ENCODE peak calls at places on chromosomes 12 and 14, in four cellular contexts. W is neuronal stem cell, U is stomach, E is psoas muscle. M is an unnamed sample.

GRCh38 chr12:77578471-77579262 is 252.0 kb upstream of the NAV3 start:
- DNase-seq in W (no peak), U (no peak), E (no peak), M (no peak)

GRCh38 chr12:124385219-124385969 is 90.5 kb downstream of the RFLNA start:
- DNase-seq in W (no peak), U (no peak), E (no peak), M (no peak)

GRCh38 chr12:70692681-70693288 is 55.6 kb upstream of the PTPRB start:
- DNase-seq in W (no peak), U (no peak), E (no peak), M (no peak)

GRCh38 chr12:122366685-122367475 is 55.6 kb downstream of the CLIP1 start:
- DNase-seq in W (peak; percentile 14), U (no peak), E (peak; percentile 82), M (peak; percentile 79)

GRCh38 chr12:98253207-98253606 is 262.2 kb upstream of the TMPO start:
- DNase-seq in W (no peak), U (no peak), E (no peak), M (no peak)

GRCh38 chr12:131674373-131674772 is 36.5 kb upstream of the SFSWAP start:
- DNase-seq in W (no peak), U (no peak), E (no peak), M (no peak)

GRCh38 chr12:47846294-47846996 is 26.7 kb upstream of the HDAC7 start:
- DNase-seq in W (no peak), U (no peak), E (no peak), M (no peak)

GRCh38 chr14:105866841-105867321 is 340.5 kb downstream of the TMEM121 start:
- DNase-seq in W (no peak), U (peak; percentile 15), E (no peak), M (peak; percentile 2)

GRCh38 chr12:53973093-53974042 is at the start of gene HOXC11:
- DNase-seq in W (no peak), U (no peak), E (peak; percentile 73), M (no peak)

GRCh38 chr12:116540617-116541152 is 18.5 kb upstream of the MAP1LC3B2 start:
- DNase-seq in W (no peak), U (no peak), E (no peak), M (no peak)

GRCh38 chr12:31219521-31219920 is 106.4 kb downstream of the SINHCAF start:
- DNase-seq in W (no peak), U (no peak), E (no peak), M (no peak)

GRCh38 chr14:33949051-33950037 is 1.5 kb downstream of the EGLN3 start:
- DNase-seq in W (no peak), U (no peak), E (no peak), M (no peak)

GRCh38 chr14:57293851-57294837 is 25.4 kb downstream of the AP5M1 start:
- DNase-seq in W (no peak), U (no peak), E (no peak), M (no peak)

GRCh38 chr12:124231980-124232653 is 62.8 kb upstream of the RFLNA start:
- DNase-seq in W (no peak), U (peak; percentile 83), E (peak; percentile 66), M (no peak)

DNA sequence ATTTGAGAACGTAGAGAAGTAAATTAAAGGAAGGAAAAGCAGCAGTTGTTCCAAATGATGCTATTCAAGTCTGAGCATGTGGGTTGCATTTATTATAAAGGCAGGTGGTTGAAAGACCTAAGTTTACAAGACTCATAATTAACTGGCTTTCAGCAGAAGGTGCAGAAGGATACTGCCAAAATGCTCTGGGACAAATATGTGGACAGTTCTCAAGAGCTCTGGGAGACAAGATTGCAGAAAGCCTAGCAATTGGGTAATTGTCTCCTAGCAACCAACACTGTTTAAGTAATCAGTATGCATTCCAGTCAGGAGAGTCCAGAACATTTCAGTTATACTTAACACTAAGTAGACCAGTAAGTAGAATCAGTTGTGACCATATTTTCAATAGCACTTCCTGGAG is 131.5 kb downstream of the GPR135 start:
- DNase-seq in W (no peak), U (no peak), E (no peak), M (no peak)
- H3K4me1 ChIP-seq in W (peaks cover 20% of the 10 kb centered on the region), U (peaks cover 48% of the 10 kb centered on the region), E (peaks cover 42% of the 10 kb centered on the region), M (peaks cover 9% of the 10 kb centered on the region)

GRCh38 chr12:64218597-64218996 is 3.5 kb downstream of the KICS2 start:
- DNase-seq in W (no peak), U (no peak), E (no peak), M (no peak)
- H3K4me3 ChIP-seq in W (no peak overlapping the region), U (no peak overlapping the region), E (no peak overlapping the region), M (no peak overlapping the region)

DNA sequence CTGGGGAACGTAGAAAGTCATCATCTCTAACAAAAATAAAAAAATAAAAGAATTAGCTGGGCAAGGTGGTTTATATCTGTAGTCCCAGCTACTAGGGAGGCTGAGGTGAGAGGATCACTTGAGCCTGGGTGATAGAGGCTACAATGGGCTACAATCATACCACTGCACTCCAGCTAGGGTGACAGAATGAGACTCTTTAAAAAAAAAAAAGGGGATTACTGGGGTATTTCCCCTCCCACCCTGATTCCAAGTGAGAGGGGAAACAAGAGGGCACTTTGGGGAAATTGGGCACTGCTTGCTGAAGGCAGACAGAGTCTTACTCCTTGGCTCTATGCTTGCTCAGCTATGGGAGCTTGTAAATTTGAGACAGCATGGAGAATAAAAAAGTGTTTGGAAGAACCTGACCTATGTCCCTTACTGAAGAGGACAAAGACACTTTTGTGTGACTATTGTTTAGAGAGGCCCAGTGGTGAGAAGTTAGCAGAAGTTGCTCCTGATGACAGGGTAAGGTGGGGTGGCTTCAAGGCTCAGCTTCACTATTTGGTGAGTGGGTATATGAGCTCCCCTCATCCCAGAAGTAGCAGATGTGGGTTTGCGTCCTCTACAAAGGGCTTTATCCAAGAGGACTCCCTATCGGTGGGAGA is 44.0 kb downstream of the KLRG1 start:
- DNase-seq in W (no peak), U (no peak), E (no peak), M (no peak)
- H3K4me1 ChIP-seq in W (peaks cover 4% of the 10 kb centered on the region), U (no peaks in the 10 kb centered on the region), E (no peaks in the 10 kb centered on the region), M (no peaks in the 10 kb centered on the region)

GRCh38 chr14:99267871-99268775 is 3.9 kb downstream of the BCL11B start:
- DNase-seq in W (no peak), U (no peak), E (no peak), M (no peak)
- H3K4me3 ChIP-seq in W (no peak overlapping the region), U (peak overlapping the region; percentile 9), E (no peak overlapping the region), M (no peak overlapping the region)

GRCh38 chr14:26621807-26622560 is 24.2 kb upstream of the NOVA1 start:
- DNase-seq in W (peak; percentile 37), U (no peak), E (no peak), M (no peak)

GRCh38 chr14:26621366-26621765 is 23.5 kb upstream of the NOVA1 start:
- DNase-seq in W (no peak), U (no peak), E (no peak), M (no peak)

GRCh38 chr14:26622611-26623010 is 24.8 kb upstream of the NOVA1 start:
- DNase-seq in W (no peak), U (no peak), E (no peak), M (no peak)
- H3K4me1 ChIP-seq in W (peaks cover 4% of the 10 kb centered on the region), U (no peaks in the 10 kb centered on the region), E (no peaks in the 10 kb centered on the region), M (no peaks in the 10 kb centered on the region)

DNA sequence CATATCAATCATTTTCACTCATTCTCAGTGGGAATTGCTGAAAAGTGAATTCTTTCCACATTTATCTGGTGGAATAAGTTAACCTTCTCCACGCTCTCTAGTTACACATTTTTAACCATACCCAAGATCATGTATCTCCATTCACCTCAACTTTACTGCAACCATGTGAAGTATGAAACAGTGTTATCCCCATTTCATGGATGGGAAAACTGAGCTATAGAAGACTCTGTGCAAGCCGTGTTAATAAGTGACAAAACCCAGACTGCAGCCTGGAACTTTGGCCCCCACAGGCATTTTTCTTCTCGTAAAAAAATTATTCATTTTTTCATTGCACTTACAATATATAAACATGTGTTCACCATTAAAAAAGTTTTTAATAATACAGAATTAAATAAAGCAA is 82.4 kb upstream of the CCND2 start:
- DNase-seq in W (no peak), U (no peak), E (no peak), M (no peak)
- H3K4me3 ChIP-seq in W (no peak overlapping the region), U (no peak overlapping the region), E (no peak overlapping the region), M (no peak overlapping the region)

DNA sequence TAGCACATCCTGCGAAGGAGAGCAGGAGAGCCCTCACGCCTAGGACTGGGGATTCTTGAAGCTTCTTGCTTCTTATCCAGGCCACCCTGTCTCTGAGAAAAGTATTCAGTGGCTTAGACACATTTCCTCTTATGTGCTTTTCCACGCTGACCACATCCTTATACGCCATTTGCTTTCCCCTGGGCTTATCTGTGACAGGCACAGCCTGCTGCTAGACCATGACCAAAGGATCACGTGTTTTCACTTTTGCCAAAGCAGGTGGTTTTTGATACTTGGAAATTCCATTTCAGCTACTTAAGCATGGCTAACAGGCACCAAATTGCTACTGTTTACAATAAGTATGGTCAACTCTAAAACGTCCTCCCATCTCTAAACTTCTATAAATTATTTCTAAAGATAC is 587.5 kb downstream of the AACS start:
- DNase-seq in W (no peak), U (no peak), E (no peak), M (no peak)
- H3K4me1 ChIP-seq in W (peaks cover 1% of the 10 kb centered on the region), U (no peaks in the 10 kb centered on the region), E (no peaks in the 10 kb centered on the region), M (no peaks in the 10 kb centered on the region)

GRCh38 chr12:126202138-126202537 is 1136.9 kb downstream of the AACS start:
- DNase-seq in W (no peak), U (no peak), E (no peak), M (no peak)
- H3K4me3 ChIP-seq in W (no peak overlapping the region), U (no peak overlapping the region), E (no peak overlapping the region), M (no peak overlapping the region)

GRCh38 chr14:74620923-74621322 is 8.9 kb upstream of the LTBP2 start:
- DNase-seq in W (no peak), U (no peak), E (no peak), M (no peak)

GRCh38 chr14:74622257-74622656 is 10.2 kb upstream of the LTBP2 start:
- DNase-seq in W (no peak), U (no peak), E (no peak), M (no peak)

GRCh38 chr14:74620497-74620921 is 8.5 kb upstream of the LTBP2 start:
- DNase-seq in W (no peak), U (no peak), E (no peak), M (no peak)

GRCh38 chr14:74619672-74620131 is 7.7 kb upstream of the LTBP2 start:
- DNase-seq in W (no peak), U (peak; percentile 53), E (peak; percentile 93), M (peak; percentile 58)

GRCh38 chr14:74621556-74621955 is 9.5 kb upstream of the LTBP2 start:
- DNase-seq in W (no peak), U (no peak), E (no peak), M (no peak)
- H3K4me1 ChIP-seq in W (peaks cover 6% of the 10 kb centered on the region), U (peaks cover 15% of the 10 kb centered on the region), E (no peaks in the 10 kb centered on the region), M (peaks cover 5% of the 10 kb centered on the region)